ENCODE peak calls at places on chromosomes 3 and 15, in seven cellular contexts. One of them, this sample, is unnamed.

GRCh38 chr3:157103280-157103679 is 56.7 kb downstream of the CCNL1 start:
- DNase-seq in GM12878: peak; percentile 87
- DNase-seq in K562: no peak
- DNase-seq in T47D: no peak
- DNase-seq in HCT116: no peak
- DNase-seq in HepG2: no peak
- DNase-seq in H1: no peak
- DNase-seq in this sample: no peak

GRCh38 chr3:113231827-113232253 is 20.5 kb downstream of the BOC start:
- DNase-seq in GM12878: no peak
- DNase-seq in K562: no peak
- DNase-seq in T47D: no peak
- DNase-seq in HCT116: peak; percentile 50
- DNase-seq in HepG2: peak; percentile 58
- DNase-seq in H1: no peak
- DNase-seq in this sample: no peak

GRCh38 chr3:150352931-150353330 is 55.2 kb upstream of the TSC22D2 start:
- DNase-seq in GM12878: no peak
- DNase-seq in K562: no peak
- DNase-seq in T47D: no peak
- DNase-seq in HCT116: no peak
- DNase-seq in HepG2: no peak
- DNase-seq in H1: no peak
- DNase-seq in this sample: no peak

GRCh38 chr15:77506311-77507150 is 85.8 kb downstream of the HMG20A start:
- DNase-seq in GM12878: no peak
- DNase-seq in K562: peak; percentile 31
- DNase-seq in T47D: no peak
- DNase-seq in HCT116: no peak
- DNase-seq in HepG2: no peak
- DNase-seq in H1: peak; percentile 52
- DNase-seq in this sample: no peak

GRCh38 chr3:99523446-99523845 is 114.9 kb upstream of the COL8A1 start:
- DNase-seq in GM12878: no peak
- DNase-seq in K562: no peak
- DNase-seq in T47D: no peak
- DNase-seq in HCT116: no peak
- DNase-seq in HepG2: no peak
- DNase-seq in H1: no peak
- DNase-seq in this sample: no peak

GRCh38 chr3:60594025-60594424 is 657.2 kb downstream of the FHIT start:
- DNase-seq in GM12878: no peak
- DNase-seq in K562: no peak
- DNase-seq in T47D: no peak
- DNase-seq in HCT116: no peak
- DNase-seq in HepG2: no peak
- DNase-seq in H1: no peak
- DNase-seq in this sample: no peak

GRCh38 chr3:133937061-133937686 is 41.5 kb upstream of the RAB6B start:
- DNase-seq in GM12878: no peak
- DNase-seq in K562: no peak
- DNase-seq in T47D: no peak
- DNase-seq in HCT116: no peak
- DNase-seq in HepG2: no peak
- DNase-seq in H1: peak; percentile 37
- DNase-seq in this sample: no peak

GRCh38 chr3:156792945-156793344 is 33.2 kb upstream of the LEKR1 start:
- DNase-seq in GM12878: no peak
- DNase-seq in K562: no peak
- DNase-seq in T47D: no peak
- DNase-seq in HCT116: no peak
- DNase-seq in HepG2: no peak
- DNase-seq in H1: no peak
- DNase-seq in this sample: no peak

DNA sequence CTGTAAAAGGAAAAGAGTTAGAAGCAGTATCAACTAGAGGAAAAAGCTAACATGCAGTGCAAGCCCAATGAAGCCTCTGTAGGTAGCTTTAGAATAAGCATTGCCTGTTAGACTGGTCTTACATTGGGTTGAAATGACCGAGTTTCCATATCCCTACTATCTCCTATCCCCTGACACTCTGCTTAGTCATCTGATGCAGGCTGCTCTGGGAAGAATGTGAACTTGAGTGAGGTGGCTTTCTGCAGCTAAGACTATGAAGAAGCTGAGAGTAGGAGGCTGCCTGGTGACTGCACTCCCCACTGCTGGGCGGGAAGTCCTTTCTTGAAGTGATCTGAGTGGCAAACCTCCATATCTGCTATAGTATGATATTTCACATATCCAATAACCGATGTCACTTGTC is 64.7 kb downstream of the OXSM start:
- DNase-seq in GM12878: no peak
- DNase-seq in K562: no peak
- DNase-seq in T47D: no peak
- DNase-seq in HCT116: no peak
- DNase-seq in HepG2: no peak
- DNase-seq in H1: no peak
- DNase-seq in this sample: no peak
- TF ChIP-seq JUND in GM12878: no peak
- TF ChIP-seq JUND in K562: no peak
- TF ChIP-seq JUND in T47D: no peak
- TF ChIP-seq JUND in HCT116: no peak
- TF ChIP-seq JUND in HepG2: no peak
- TF ChIP-seq JUND in H1: no peak
- TF ChIP-seq JUND in this sample: peak; percentile 5

DNA sequence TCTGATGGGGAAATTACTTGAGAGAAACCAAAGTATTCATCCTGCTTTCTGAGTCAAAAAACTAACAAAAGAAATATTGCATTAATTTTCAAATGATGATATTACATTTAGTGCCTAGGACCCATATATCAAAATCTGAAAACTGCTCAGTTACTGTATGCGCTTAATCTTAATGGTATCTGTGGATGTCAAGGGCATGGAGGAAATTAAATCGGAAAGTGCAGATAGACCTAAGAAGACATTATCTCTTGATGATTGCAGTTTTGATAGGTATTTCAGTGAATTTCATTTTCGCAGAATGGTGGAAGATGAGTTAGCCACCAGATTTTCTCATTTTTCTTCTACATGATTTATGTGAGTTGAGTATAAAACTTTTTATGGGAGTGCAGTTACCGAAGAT is 198.6 kb downstream of the RSRC1 start:
- DNase-seq in GM12878: no peak
- DNase-seq in K562: no peak
- DNase-seq in T47D: no peak
- DNase-seq in HCT116: no peak
- DNase-seq in HepG2: no peak
- DNase-seq in H1: no peak
- DNase-seq in this sample: no peak
- TF ChIP-seq JUND in GM12878: no peak
- TF ChIP-seq JUND in K562: no peak
- TF ChIP-seq JUND in T47D: no peak
- TF ChIP-seq JUND in HCT116: no peak
- TF ChIP-seq JUND in HepG2: no peak
- TF ChIP-seq JUND in H1: no peak
- TF ChIP-seq JUND in this sample: no peak

GRCh38 chr15:85125056-85125661 is 143.5 kb downstream of the PDE8A start:
- DNase-seq in GM12878: no peak
- DNase-seq in K562: no peak
- DNase-seq in T47D: peak; percentile 7
- DNase-seq in HCT116: peak; percentile 18
- DNase-seq in HepG2: no peak
- DNase-seq in H1: no peak
- DNase-seq in this sample: no peak

GRCh38 chr15:85120351-85121113 is 138.9 kb downstream of the PDE8A start:
- DNase-seq in GM12878: no peak
- DNase-seq in K562: peak; percentile 59
- DNase-seq in T47D: no peak
- DNase-seq in HCT116: no peak
- DNase-seq in HepG2: no peak
- DNase-seq in H1: peak; percentile 4
- DNase-seq in this sample: no peak

GRCh38 chr15:85118581-85118980 is 136.9 kb downstream of the PDE8A start:
- DNase-seq in GM12878: no peak
- DNase-seq in K562: no peak
- DNase-seq in T47D: no peak
- DNase-seq in HCT116: no peak
- DNase-seq in HepG2: no peak
- DNase-seq in H1: peak; percentile 32
- DNase-seq in this sample: no peak

GRCh38 chr15:85128636-85129035 is 147.0 kb downstream of the PDE8A start:
- DNase-seq in GM12878: no peak
- DNase-seq in K562: no peak
- DNase-seq in T47D: no peak
- DNase-seq in HCT116: no peak
- DNase-seq in HepG2: no peak
- DNase-seq in H1: no peak
- DNase-seq in this sample: no peak

DNA sequence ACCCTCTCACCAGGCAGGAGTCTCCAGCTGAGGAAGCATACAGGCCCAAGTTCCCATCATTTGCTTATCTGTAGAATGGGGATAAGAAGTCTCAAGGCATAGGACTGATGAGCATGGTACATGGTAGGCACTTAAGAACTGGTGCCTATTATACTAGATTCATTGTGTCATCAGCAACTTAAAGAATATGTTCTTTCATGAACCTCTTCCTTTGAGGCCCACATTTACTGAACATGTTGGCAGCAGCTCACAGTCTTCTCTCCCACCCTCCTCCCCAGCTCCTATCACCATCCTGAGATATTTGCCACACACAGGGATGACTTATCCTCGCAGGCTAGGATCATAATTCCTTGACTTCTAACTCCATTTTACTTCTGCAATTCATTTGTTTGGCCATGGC is 142.5 kb downstream of the PDE8A start:
- DNase-seq in GM12878: no peak
- DNase-seq in K562: no peak
- DNase-seq in T47D: no peak
- DNase-seq in HCT116: no peak
- DNase-seq in HepG2: no peak
- DNase-seq in H1: no peak
- DNase-seq in this sample: no peak
- TF ChIP-seq JUND in GM12878: no peak
- TF ChIP-seq JUND in K562: no peak
- TF ChIP-seq JUND in T47D: no peak
- TF ChIP-seq JUND in HCT116: no peak
- TF ChIP-seq JUND in HepG2: no peak
- TF ChIP-seq JUND in H1: no peak
- TF ChIP-seq JUND in this sample: no peak

GRCh38 chr3:16992198-16992597 is 107.4 kb downstream of the PLCL2 start:
- DNase-seq in GM12878: no peak
- DNase-seq in K562: no peak
- DNase-seq in T47D: no peak
- DNase-seq in HCT116: no peak
- DNase-seq in HepG2: no peak
- DNase-seq in H1: no peak
- DNase-seq in this sample: no peak

GRCh38 chr3:16990163-16990562 is 105.4 kb downstream of the PLCL2 start:
- DNase-seq in GM12878: no peak
- DNase-seq in K562: no peak
- DNase-seq in T47D: no peak
- DNase-seq in HCT116: no peak
- DNase-seq in HepG2: no peak
- DNase-seq in H1: no peak
- DNase-seq in this sample: no peak

GRCh38 chr3:16994842-16995535 is 110.2 kb downstream of the PLCL2 start:
- DNase-seq in GM12878: no peak
- DNase-seq in K562: no peak
- DNase-seq in T47D: no peak
- DNase-seq in HCT116: no peak
- DNase-seq in HepG2: no peak
- DNase-seq in H1: no peak
- DNase-seq in this sample: no peak

GRCh38 chr3:16998236-16998923 is 113.6 kb downstream of the PLCL2 start:
- DNase-seq in GM12878: no peak
- DNase-seq in K562: no peak
- DNase-seq in T47D: no peak
- DNase-seq in HCT116: no peak
- DNase-seq in HepG2: no peak
- DNase-seq in H1: no peak
- DNase-seq in this sample: no peak

GRCh38 chr3:16993227-16993626 is 108.5 kb downstream of the PLCL2 start:
- DNase-seq in GM12878: no peak
- DNase-seq in K562: no peak
- DNase-seq in T47D: no peak
- DNase-seq in HCT116: no peak
- DNase-seq in HepG2: no peak
- DNase-seq in H1: no peak
- DNase-seq in this sample: no peak
- TF ChIP-seq JUND in GM12878: no peak
- TF ChIP-seq JUND in K562: no peak
- TF ChIP-seq JUND in T47D: no peak
- TF ChIP-seq JUND in HCT116: no peak
- TF ChIP-seq JUND in HepG2: no peak
- TF ChIP-seq JUND in H1: no peak
- TF ChIP-seq JUND in this sample: no peak

DNA sequence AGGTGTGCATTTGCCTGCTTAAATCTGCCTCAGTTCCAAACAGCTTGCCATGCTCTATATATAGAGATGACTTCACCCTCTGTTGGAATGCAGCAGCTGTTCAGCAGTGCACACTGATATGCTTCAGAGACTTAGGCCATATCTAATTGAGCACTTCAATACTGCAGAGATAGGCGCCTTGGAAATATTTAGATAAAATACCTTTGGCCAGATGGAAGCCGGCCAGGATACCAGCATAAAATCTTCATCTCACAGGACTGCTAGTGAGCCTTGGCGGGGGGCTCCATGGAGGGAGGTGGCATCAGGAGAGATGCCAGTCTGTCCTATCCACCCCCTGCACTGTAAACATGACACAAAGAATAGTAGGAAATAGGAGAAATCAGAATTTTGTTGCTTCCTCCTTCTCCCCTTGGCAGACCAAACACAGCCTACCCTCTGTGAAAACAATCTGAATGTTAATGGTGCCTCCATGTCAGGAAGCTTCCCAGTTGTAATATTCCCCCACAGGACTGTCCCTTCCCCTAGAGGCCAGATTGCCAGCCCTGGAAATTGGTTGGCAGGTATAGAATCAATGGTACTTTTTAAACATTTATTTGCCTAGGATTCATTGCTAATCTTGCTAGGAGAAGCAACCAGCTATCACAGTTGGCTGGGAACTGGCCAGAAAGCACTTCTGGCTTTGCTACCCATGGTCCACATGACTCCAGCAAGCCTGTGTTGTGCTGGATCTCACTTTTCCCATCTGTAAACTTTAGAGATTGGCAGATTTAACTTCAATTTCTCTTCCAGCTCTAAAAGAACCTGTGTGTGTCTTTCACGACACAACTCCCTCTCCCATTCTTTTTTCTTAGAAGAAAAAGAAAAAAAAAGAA is 215.5 kb upstream of the KCNMB2 start:
- DNase-seq in GM12878: no peak
- DNase-seq in K562: no peak
- DNase-seq in T47D: no peak
- DNase-seq in HCT116: no peak
- DNase-seq in HepG2: no peak
- DNase-seq in H1: no peak
- DNase-seq in this sample: peak; percentile 23
- TF ChIP-seq JUND in GM12878: no peak
- TF ChIP-seq JUND in K562: peak; percentile 83
- TF ChIP-seq JUND in T47D: no peak
- TF ChIP-seq JUND in HCT116: no peak
- TF ChIP-seq JUND in HepG2: no peak
- TF ChIP-seq JUND in H1: no peak
- TF ChIP-seq JUND in this sample: peak; percentile 23